ENCODE peak calls at places on chromosome 15, in four cellular contexts. M is activated naive CD4-positive, alpha-beta T cell treated with anti-CD3 and anti-CD28 coated beads, Interleukin-2, amount 10 ng/mL, durations not matched to agents 7 days and 5 days; C is skeletal muscle cell; J is activated CD4-positive, alpha-beta T cell treated with anti-CD3 and anti-CD28 coated beads, Interleukin-2, amount 50 U/mL, for 24 hours. W is an unnamed sample.

GRCh38 chr15:91022832-91023129 is 387 bp upstream of the VPS33B start:
- DNase-seq in M (no peak), J (no peak), C (no peak), W (no peak)

GRCh38 chr15:40108061-40108854 is 421 bp downstream of the BMF start:
- DNase-seq in M (peak), C (no peak), J (no peak), W (no peak)

GRCh38 chr15:77097317-77097721 is 26.4 kb upstream of the TSPAN3 start:
- DNase-seq in M (no peak), C (no peak), J (no peak), W (no peak)

GRCh38 chr15:99213187-99213811 is 36.1 kb downstream of the TTC23 start:
- DNase-seq in J (peak), M (peak), C (peak), W (peak)

GRCh38 chr15:64692166-64692565 is 83.2 kb downstream of the RBPMS2 start:
- DNase-seq in M (no peak), C (no peak), J (no peak), W (no peak)

GRCh38 chr15:74857082-74857655 is 14.2 kb upstream of the ULK3 start:
- DNase-seq in C (no peak), J (no peak), M (no peak), W (no peak)

GRCh38 chr15:63609448-63609847 is 12.3 kb downstream of the FBXL22 start:
- DNase-seq in M (no peak), C (no peak), J (no peak), W (no peak)

GRCh38 chr15:79160211-79160610 is 69.6 kb upstream of the RASGRF1 start:
- DNase-seq in M (no peak), J (no peak), C (peak), W (no peak)

GRCh38 chr15:78149805-78150751 is 916 bp downstream of the IDH3A start:
- DNase-seq in J (no peak), C (no peak), M (no peak), W (no peak)

GRCh38 chr15:48331796-48332641 is 790 bp downstream of the DUT start:
- DNase-seq in J (peak), M (peak), C (no peak), W (peak)

GRCh38 chr15:25250011-25250596 is 188.7 kb downstream of the UBE3A start:
- DNase-seq in M (no peak), J (no peak), C (no peak), W (no peak)

GRCh38 chr15:96341465-96342142 is 11.1 kb downstream of the NR2F2 start:
- DNase-seq in J (no peak), M (no peak), C (no peak), W (no peak)

GRCh38 chr15:40122239-40122638 is 13.6 kb upstream of the BMF start:
- DNase-seq in C (no peak), M (no peak), J (no peak), W (no peak)

GRCh38 chr15:95018888-95019545 is 787.7 kb downstream of the MCTP2 start:
- DNase-seq in C (peak), J (no peak), M (no peak), W (no peak)

GRCh38 chr15:27955087-27955486 is 144.0 kb downstream of the OCA2 start:
- DNase-seq in J (no peak), M (no peak), C (no peak), W (no peak)

GRCh38 chr15:58551764-58552504 is 120.1 kb downstream of the LIPC start:
- DNase-seq in J (no peak), C (peak), M (no peak), W (peak)

GRCh38 chr15:89105147-89105546 is 16.9 kb downstream of the ABHD2 start:
- DNase-seq in C (peak), M (no peak), J (no peak), W (no peak)

GRCh38 chr15:57079907-57080750 is 161.7 kb downstream of the TCF12 start:
- DNase-seq in J (no peak), C (no peak), M (no peak), W (no peak)

GRCh38 chr15:88800026-88800425 is 3.2 kb upstream of the ACAN start:
- DNase-seq in M (no peak), C (peak), J (no peak), W (no peak)